ENCODE peak calls at places on chromosomes 2 and 18, in ten cellular contexts. One of them, this sample, is unnamed. For H3K4me1, the result is how much of the 10 kb centered on the place peaks cover.

GRCh38 chr2:203484266-203485112 is 50.6 kb downstream of the RAPH1 start:
- DNase-seq in effector memory CD4-positive, alpha-beta T cell: peak
- DNase-seq in ovary: no peak
- DNase-seq in cardiac muscle cell: peak
- DNase-seq in heart right ventricle: peak
- DNase-seq in HCT116: no peak
- DNase-seq in mesendoderm: peak
- DNase-seq in fibroblast of lung: peak
- DNase-seq in lower lobe of right lung: no peak
- DNase-seq in right cardiac atrium: no peak
- DNase-seq in this sample: no peak

GRCh38 chr2:119449526-119449925 is 17.9 kb downstream of the TMEM37 start:
- DNase-seq in effector memory CD4-positive, alpha-beta T cell: no peak
- DNase-seq in ovary: no peak
- DNase-seq in cardiac muscle cell: no peak
- DNase-seq in heart right ventricle: no peak
- DNase-seq in HCT116: no peak
- DNase-seq in mesendoderm: no peak
- DNase-seq in fibroblast of lung: no peak
- DNase-seq in lower lobe of right lung: no peak
- DNase-seq in right cardiac atrium: no peak
- DNase-seq in this sample: no peak

GRCh38 chr18:26014462-26014861 is 76.0 kb downstream of the SS18 start:
- DNase-seq in effector memory CD4-positive, alpha-beta T cell: no peak
- DNase-seq in ovary: no peak
- DNase-seq in cardiac muscle cell: no peak
- DNase-seq in heart right ventricle: no peak
- DNase-seq in HCT116: no peak
- DNase-seq in mesendoderm: no peak
- DNase-seq in fibroblast of lung: no peak
- DNase-seq in lower lobe of right lung: no peak
- DNase-seq in right cardiac atrium: no peak
- DNase-seq in this sample: no peak

GRCh38 chr2:120561393-120562035 is 174.2 kb upstream of the GLI2 start:
- DNase-seq in effector memory CD4-positive, alpha-beta T cell: no peak
- DNase-seq in ovary: no peak
- DNase-seq in cardiac muscle cell: no peak
- DNase-seq in heart right ventricle: no peak
- DNase-seq in HCT116: no peak
- DNase-seq in mesendoderm: no peak
- DNase-seq in fibroblast of lung: no peak
- DNase-seq in lower lobe of right lung: no peak
- DNase-seq in right cardiac atrium: no peak
- DNase-seq in this sample: no peak

GRCh38 chr2:166592750-166593149 is 98.7 kb upstream of the SCN7A start:
- DNase-seq in effector memory CD4-positive, alpha-beta T cell: no peak
- DNase-seq in ovary: no peak
- DNase-seq in cardiac muscle cell: no peak
- DNase-seq in heart right ventricle: no peak
- DNase-seq in HCT116: no peak
- DNase-seq in mesendoderm: no peak
- DNase-seq in fibroblast of lung: no peak
- DNase-seq in lower lobe of right lung: no peak
- DNase-seq in right cardiac atrium: no peak
- DNase-seq in this sample: no peak

GRCh38 chr2:239222346-239223028 is 178.3 kb downstream of the HDAC4 start:
- DNase-seq in effector memory CD4-positive, alpha-beta T cell: no peak
- DNase-seq in ovary: no peak
- DNase-seq in cardiac muscle cell: peak
- DNase-seq in heart right ventricle: no peak
- DNase-seq in HCT116: no peak
- DNase-seq in mesendoderm: no peak
- DNase-seq in fibroblast of lung: peak
- DNase-seq in lower lobe of right lung: no peak
- DNase-seq in right cardiac atrium: no peak
- DNase-seq in this sample: no peak

GRCh38 chr2:202136526-202136925 is 63.5 kb downstream of the KIAA2012 start:
- DNase-seq in effector memory CD4-positive, alpha-beta T cell: no peak
- DNase-seq in ovary: no peak
- DNase-seq in cardiac muscle cell: no peak
- DNase-seq in heart right ventricle: no peak
- DNase-seq in HCT116: no peak
- DNase-seq in mesendoderm: no peak
- DNase-seq in fibroblast of lung: no peak
- DNase-seq in lower lobe of right lung: no peak
- DNase-seq in right cardiac atrium: no peak
- DNase-seq in this sample: no peak

GRCh38 chr2:240277073-240277806 is 136.8 kb upstream of the OTOS start:
- DNase-seq in effector memory CD4-positive, alpha-beta T cell: no peak
- DNase-seq in ovary: no peak
- DNase-seq in cardiac muscle cell: peak
- DNase-seq in heart right ventricle: peak
- DNase-seq in HCT116: no peak
- DNase-seq in mesendoderm: no peak
- DNase-seq in fibroblast of lung: peak
- DNase-seq in lower lobe of right lung: no peak
- DNase-seq in right cardiac atrium: no peak
- DNase-seq in this sample: peak

GRCh38 chr2:176986579-176986978 is 226.0 kb upstream of the HNRNPA3 start:
- DNase-seq in effector memory CD4-positive, alpha-beta T cell: no peak
- DNase-seq in ovary: no peak
- DNase-seq in cardiac muscle cell: no peak
- DNase-seq in heart right ventricle: no peak
- DNase-seq in HCT116: no peak
- DNase-seq in mesendoderm: no peak
- DNase-seq in fibroblast of lung: no peak
- DNase-seq in lower lobe of right lung: no peak
- DNase-seq in right cardiac atrium: no peak
- DNase-seq in this sample: no peak

GRCh38 chr18:37389684-37390368 is 175.8 kb downstream of the CELF4 start:
- DNase-seq in effector memory CD4-positive, alpha-beta T cell: no peak
- DNase-seq in ovary: no peak
- DNase-seq in cardiac muscle cell: no peak
- DNase-seq in heart right ventricle: no peak
- DNase-seq in HCT116: no peak
- DNase-seq in mesendoderm: no peak
- DNase-seq in fibroblast of lung: no peak
- DNase-seq in lower lobe of right lung: no peak
- DNase-seq in right cardiac atrium: no peak
- DNase-seq in this sample: no peak

GRCh38 chr18:37391698-37392548 is 173.7 kb downstream of the CELF4 start:
- DNase-seq in effector memory CD4-positive, alpha-beta T cell: no peak
- DNase-seq in ovary: no peak
- DNase-seq in cardiac muscle cell: no peak
- DNase-seq in heart right ventricle: no peak
- DNase-seq in HCT116: no peak
- DNase-seq in mesendoderm: no peak
- DNase-seq in fibroblast of lung: no peak
- DNase-seq in lower lobe of right lung: no peak
- DNase-seq in right cardiac atrium: no peak
- DNase-seq in this sample: no peak

GRCh38 chr18:37392648-37393047 is 172.9 kb downstream of the CELF4 start:
- DNase-seq in effector memory CD4-positive, alpha-beta T cell: no peak
- DNase-seq in ovary: no peak
- DNase-seq in cardiac muscle cell: no peak
- DNase-seq in heart right ventricle: no peak
- DNase-seq in HCT116: no peak
- DNase-seq in mesendoderm: no peak
- DNase-seq in fibroblast of lung: no peak
- DNase-seq in lower lobe of right lung: no peak
- DNase-seq in right cardiac atrium: no peak
- DNase-seq in this sample: no peak

GRCh38 chr18:37391156-37391555 is 174.4 kb downstream of the CELF4 start:
- DNase-seq in effector memory CD4-positive, alpha-beta T cell: no peak
- DNase-seq in ovary: no peak
- DNase-seq in cardiac muscle cell: no peak
- DNase-seq in heart right ventricle: no peak
- DNase-seq in HCT116: no peak
- DNase-seq in mesendoderm: no peak
- DNase-seq in fibroblast of lung: no peak
- DNase-seq in lower lobe of right lung: no peak
- DNase-seq in right cardiac atrium: no peak
- DNase-seq in this sample: no peak

GRCh38 chr18:37390687-37391086 is 174.9 kb downstream of the CELF4 start:
- DNase-seq in effector memory CD4-positive, alpha-beta T cell: no peak
- DNase-seq in ovary: no peak
- DNase-seq in cardiac muscle cell: no peak
- DNase-seq in heart right ventricle: no peak
- DNase-seq in HCT116: no peak
- DNase-seq in mesendoderm: no peak
- DNase-seq in fibroblast of lung: no peak
- DNase-seq in lower lobe of right lung: no peak
- DNase-seq in right cardiac atrium: no peak
- DNase-seq in this sample: no peak
- H3K4me1 ChIP-seq in effector memory CD4-positive, alpha-beta T cell: under half
- H3K4me1 ChIP-seq in ovary: under half
- H3K4me1 ChIP-seq in cardiac muscle cell: under half
- H3K4me1 ChIP-seq in heart right ventricle: under half
- H3K4me1 ChIP-seq in HCT116: under half
- H3K4me1 ChIP-seq in mesendoderm: under half
- H3K4me1 ChIP-seq in fibroblast of lung: under half
- H3K4me1 ChIP-seq in lower lobe of right lung: under half
- H3K4me1 ChIP-seq in right cardiac atrium: under half
- H3K4me1 ChIP-seq in this sample: under half

GRCh38 chr2:112791019-112791418 is 6.7 kb upstream of the IL1A start:
- DNase-seq in effector memory CD4-positive, alpha-beta T cell: no peak
- DNase-seq in ovary: no peak
- DNase-seq in cardiac muscle cell: no peak
- DNase-seq in heart right ventricle: no peak
- DNase-seq in HCT116: no peak
- DNase-seq in mesendoderm: no peak
- DNase-seq in fibroblast of lung: no peak
- DNase-seq in lower lobe of right lung: no peak
- DNase-seq in right cardiac atrium: no peak
- DNase-seq in this sample: no peak
- H3K4me3 ChIP-seq in effector memory CD4-positive, alpha-beta T cell: no peak
- H3K4me3 ChIP-seq in ovary: no peak
- H3K4me3 ChIP-seq in cardiac muscle cell: no peak
- H3K4me3 ChIP-seq in heart right ventricle: no peak
- H3K4me3 ChIP-seq in HCT116: no peak
- H3K4me3 ChIP-seq in mesendoderm: no peak
- H3K4me3 ChIP-seq in fibroblast of lung: no peak
- H3K4me3 ChIP-seq in lower lobe of right lung: no peak
- H3K4me3 ChIP-seq in right cardiac atrium: no peak
- H3K4me3 ChIP-seq in this sample: no peak

DNA sequence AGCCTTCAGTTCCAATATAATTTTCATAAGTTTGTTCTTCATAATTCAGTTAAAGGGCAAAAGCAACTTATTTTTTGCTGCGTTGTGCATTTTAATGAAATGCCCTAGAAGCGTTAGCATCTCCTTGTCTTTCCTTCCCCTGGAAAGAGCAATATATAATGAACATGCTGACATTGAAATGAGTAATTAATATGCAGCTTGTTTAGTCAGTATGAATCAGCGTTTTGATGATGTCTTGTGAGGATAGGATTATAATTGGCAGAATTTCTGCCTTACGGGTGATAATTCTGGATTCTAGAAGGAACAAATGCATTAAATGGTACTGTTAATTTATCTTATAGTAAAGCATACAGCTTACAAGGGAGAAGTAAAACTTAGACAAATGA is 152.3 kb upstream of the MMADHC start:
- DNase-seq in effector memory CD4-positive, alpha-beta T cell: no peak
- DNase-seq in ovary: no peak
- DNase-seq in cardiac muscle cell: no peak
- DNase-seq in heart right ventricle: no peak
- DNase-seq in HCT116: no peak
- DNase-seq in mesendoderm: no peak
- DNase-seq in fibroblast of lung: no peak
- DNase-seq in lower lobe of right lung: no peak
- DNase-seq in right cardiac atrium: no peak
- DNase-seq in this sample: no peak
- H3K4me1 ChIP-seq in effector memory CD4-positive, alpha-beta T cell: under half
- H3K4me1 ChIP-seq in ovary: under half
- H3K4me1 ChIP-seq in cardiac muscle cell: under half
- H3K4me1 ChIP-seq in heart right ventricle: under half
- H3K4me1 ChIP-seq in HCT116: under half
- H3K4me1 ChIP-seq in mesendoderm: under half
- H3K4me1 ChIP-seq in fibroblast of lung: under half
- H3K4me1 ChIP-seq in lower lobe of right lung: under half
- H3K4me1 ChIP-seq in right cardiac atrium: under half
- H3K4me1 ChIP-seq in this sample: under half

GRCh38 chr2:241868661-241869081 is 858 bp upstream of the RTP5 start:
- DNase-seq in effector memory CD4-positive, alpha-beta T cell: no peak
- DNase-seq in ovary: no peak
- DNase-seq in cardiac muscle cell: no peak
- DNase-seq in heart right ventricle: no peak
- DNase-seq in HCT116: no peak
- DNase-seq in mesendoderm: no peak
- DNase-seq in fibroblast of lung: no peak
- DNase-seq in lower lobe of right lung: no peak
- DNase-seq in right cardiac atrium: no peak
- DNase-seq in this sample: no peak

GRCh38 chr2:241865957-241866858 is 3.3 kb upstream of the RTP5 start:
- DNase-seq in effector memory CD4-positive, alpha-beta T cell: no peak
- DNase-seq in ovary: no peak
- DNase-seq in cardiac muscle cell: peak
- DNase-seq in heart right ventricle: no peak
- DNase-seq in HCT116: no peak
- DNase-seq in mesendoderm: peak
- DNase-seq in fibroblast of lung: no peak
- DNase-seq in lower lobe of right lung: no peak
- DNase-seq in right cardiac atrium: peak
- DNase-seq in this sample: no peak

GRCh38 chr2:241866896-241867631 is 2.5 kb upstream of the RTP5 start:
- DNase-seq in effector memory CD4-positive, alpha-beta T cell: no peak
- DNase-seq in ovary: no peak
- DNase-seq in cardiac muscle cell: no peak
- DNase-seq in heart right ventricle: no peak
- DNase-seq in HCT116: no peak
- DNase-seq in mesendoderm: no peak
- DNase-seq in fibroblast of lung: no peak
- DNase-seq in lower lobe of right lung: no peak
- DNase-seq in right cardiac atrium: no peak
- DNase-seq in this sample: no peak

GRCh38 chr2:241869087-241869961 is at the start of gene RTP5:
- DNase-seq in effector memory CD4-positive, alpha-beta T cell: no peak
- DNase-seq in ovary: no peak
- DNase-seq in cardiac muscle cell: no peak
- DNase-seq in heart right ventricle: no peak
- DNase-seq in HCT116: no peak
- DNase-seq in mesendoderm: no peak
- DNase-seq in fibroblast of lung: no peak
- DNase-seq in lower lobe of right lung: no peak
- DNase-seq in right cardiac atrium: no peak
- DNase-seq in this sample: peak

DNA sequence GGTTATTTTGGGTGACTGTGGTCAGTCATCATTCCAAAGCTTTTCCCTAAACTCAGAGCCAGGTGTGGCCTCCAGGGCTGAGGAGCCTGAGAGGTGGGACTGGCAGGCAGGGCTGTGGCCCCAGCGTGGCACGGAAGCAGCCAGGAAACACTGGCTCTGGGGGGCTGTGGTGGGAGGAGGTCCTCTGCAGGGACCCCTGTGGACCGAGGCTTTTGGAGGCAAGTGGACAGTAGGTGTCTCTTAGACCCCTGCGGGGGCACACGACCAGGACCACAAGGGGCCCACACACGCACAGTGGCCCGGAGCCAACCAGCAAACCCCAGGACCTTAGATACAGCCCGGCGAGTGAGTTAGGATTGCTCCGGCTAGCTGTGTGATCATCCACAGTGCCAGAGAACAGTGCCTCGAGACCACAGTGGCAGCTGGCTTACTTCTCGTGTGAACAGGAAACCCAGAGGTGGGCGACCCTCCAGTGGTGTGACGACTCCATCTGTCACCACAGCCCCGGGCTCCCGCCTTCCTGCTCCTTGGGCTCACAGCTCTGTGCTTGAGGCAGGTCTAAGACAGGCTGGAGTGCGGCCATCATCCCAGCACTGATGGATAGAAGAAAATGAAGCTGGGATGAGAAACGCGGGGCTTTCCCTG is 1.6 kb upstream of the RTP5 start:
- DNase-seq in effector memory CD4-positive, alpha-beta T cell: no peak
- DNase-seq in ovary: no peak
- DNase-seq in cardiac muscle cell: no peak
- DNase-seq in heart right ventricle: no peak
- DNase-seq in HCT116: no peak
- DNase-seq in mesendoderm: no peak
- DNase-seq in fibroblast of lung: no peak
- DNase-seq in lower lobe of right lung: no peak
- DNase-seq in right cardiac atrium: peak
- DNase-seq in this sample: no peak
- H3K4me3 ChIP-seq in effector memory CD4-positive, alpha-beta T cell: no peak
- H3K4me3 ChIP-seq in ovary: no peak
- H3K4me3 ChIP-seq in cardiac muscle cell: no peak
- H3K4me3 ChIP-seq in heart right ventricle: no peak
- H3K4me3 ChIP-seq in HCT116: no peak
- H3K4me3 ChIP-seq in mesendoderm: no peak
- H3K4me3 ChIP-seq in fibroblast of lung: no peak
- H3K4me3 ChIP-seq in lower lobe of right lung: no peak
- H3K4me3 ChIP-seq in right cardiac atrium: no peak
- H3K4me3 ChIP-seq in this sample: no peak